ENCODE peak calls at places on chromosomes 5 and 9, in five cellular contexts. U, W, A, T and R are unnamed samples.

GRCh38 chr9:113621309-113621791 is 157.8 kb downstream of the RGS3 start:
- DNase-seq in U (peak), W (no peak), A (peak), T (peak), R (peak)

GRCh38 chr5:102048940-102049339 is 247.1 kb downstream of the SLCO4C1 start:
- DNase-seq in U (no peak), W (no peak), A (no peak), T (no peak), R (no peak)

GRCh38 chr9:84953797-84954695 is 284.5 kb downstream of the NTRK2 start:
- DNase-seq in U (peak), W (peak), A (no peak), T (peak), R (peak)

GRCh38 chr5:93305984-93306383 is 275.0 kb downstream of the NR2F1-AS1 start:
- DNase-seq in U (no peak), W (no peak), A (no peak), T (no peak), R (no peak)

GRCh38 chr5:155530046-155530445 is 516.5 kb downstream of the KIF4B start:
- DNase-seq in U (no peak), W (no peak), A (no peak), T (no peak), R (no peak)

GRCh38 chr5:151924564-151925395 is at the start of gene GLRA1:
- DNase-seq in U (peak), W (no peak), A (peak), T (peak), R (peak)

GRCh38 chr5:166651234-166651633 is 1640.2 kb upstream of the WWC1 start:
- DNase-seq in U (no peak), W (no peak), A (no peak), T (no peak), R (no peak)

GRCh38 chr9:131348631-131349521 is 45.0 kb upstream of the PRRC2B start:
- DNase-seq in U (no peak), W (no peak), A (no peak), T (peak), R (no peak)

DNA sequence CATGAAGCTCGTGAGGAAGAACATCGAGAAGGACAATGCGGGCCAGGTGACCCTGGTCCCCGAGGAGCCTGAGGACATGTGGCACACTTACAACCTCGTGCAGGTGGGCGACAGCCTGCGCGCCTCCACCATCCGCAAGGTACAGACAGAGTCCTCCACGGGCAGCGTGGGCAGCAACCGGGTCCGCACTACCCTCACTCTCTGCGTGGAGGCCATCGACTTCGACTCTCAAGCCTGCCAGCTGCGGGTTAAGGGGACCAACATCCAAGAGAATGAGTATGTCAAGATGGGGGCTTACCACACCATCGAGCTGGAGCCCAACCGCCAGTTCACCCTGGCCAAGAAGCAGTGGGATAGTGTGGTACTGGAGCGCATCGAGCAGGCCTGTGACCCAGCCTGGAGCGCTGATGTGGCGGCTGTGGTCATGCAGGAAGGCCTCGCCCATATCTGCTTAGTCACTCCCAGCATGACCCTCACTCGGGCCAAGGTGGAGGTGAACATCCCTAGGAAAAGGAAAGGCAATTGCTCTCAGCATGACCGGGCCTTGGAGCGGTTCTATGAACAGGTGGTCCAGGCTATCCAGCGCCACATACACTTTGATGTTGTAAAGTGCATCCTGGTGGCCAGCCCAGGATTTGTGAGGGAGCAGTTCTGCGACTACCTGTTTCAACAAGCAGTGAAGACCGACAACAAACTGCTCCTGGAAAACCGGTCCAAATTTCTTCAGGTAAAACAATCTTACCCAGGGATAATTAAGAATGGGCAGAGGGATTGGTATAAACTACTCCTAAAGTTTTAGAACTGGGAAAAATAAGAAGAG is 12.9 kb downstream of the ITGA1 start:
- DNase-seq in U (peak), W (peak), A (no peak), T (peak), R (no peak)
- TF ChIP-seq CTCF in U (no peak), W (no peak), A (peak), T (no peak), R (no peak)

GRCh38 chr5:170554566-170555267 is 50.9 kb downstream of the KCNIP1 start:
- DNase-seq in U (peak), W (no peak), A (peak), T (no peak), R (no peak)
- TF ChIP-seq CTCF in U (no peak), W (no peak), A (no peak), T (no peak), R (no peak)

DNA sequence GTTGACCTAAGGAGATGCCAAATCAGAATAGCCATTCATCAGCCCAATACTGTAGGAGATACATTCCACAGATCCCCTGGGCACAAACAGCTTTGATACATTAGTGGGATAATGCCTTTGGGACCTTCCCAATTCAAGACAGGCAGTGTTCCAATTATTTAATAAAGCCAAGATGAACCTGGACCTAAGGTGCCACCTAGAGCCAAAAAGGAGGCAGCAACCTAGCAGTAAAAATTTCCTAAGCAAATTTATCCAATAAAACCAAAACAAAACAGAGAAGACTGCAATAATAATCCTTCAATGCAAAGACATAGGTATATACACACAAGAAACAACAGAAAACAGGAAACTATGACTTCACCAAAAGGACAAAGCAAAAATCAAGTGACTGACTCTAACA is 253.0 kb downstream of the HINT1 start:
- DNase-seq in U (peak), W (no peak), A (no peak), T (no peak), R (no peak)
- TF ChIP-seq CTCF in U (peak), W (no peak), A (no peak), T (no peak), R (no peak)

GRCh38 chr5:96066386-96066719 is 104.7 kb upstream of the ELL2 start:
- DNase-seq in U (no peak), W (no peak), A (no peak), T (no peak), R (no peak)

GRCh38 chr5:96067251-96067650 is 105.6 kb upstream of the ELL2 start:
- DNase-seq in U (no peak), W (no peak), A (no peak), T (no peak), R (no peak)

GRCh38 chr5:96065577-96066385 is 104.1 kb upstream of the ELL2 start:
- DNase-seq in U (no peak), W (no peak), A (no peak), T (no peak), R (no peak)

GRCh38 chr5:96062836-96063235 is 101.2 kb upstream of the ELL2 start:
- DNase-seq in U (no peak), W (no peak), A (no peak), T (no peak), R (no peak)

DNA sequence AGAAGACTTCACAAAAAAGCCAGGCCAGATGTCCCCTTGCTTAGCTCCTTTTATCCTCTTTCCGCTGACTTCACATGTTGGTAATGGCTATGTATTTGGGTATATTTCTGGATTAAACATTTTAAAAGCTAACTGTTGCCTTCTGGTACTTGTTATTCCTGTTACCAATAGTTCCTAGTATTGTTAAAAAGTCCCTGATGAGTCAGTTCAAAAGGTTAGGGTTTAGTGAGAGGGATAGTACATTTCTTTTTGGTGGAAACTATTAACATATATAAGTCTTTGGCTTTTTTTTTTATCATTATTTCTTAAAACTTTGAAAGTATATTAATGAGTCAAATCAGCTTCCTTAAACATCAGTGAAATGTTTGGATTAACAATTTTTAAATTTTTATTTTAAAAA is 103.3 kb upstream of the ELL2 start:
- DNase-seq in U (no peak), W (no peak), A (no peak), T (no peak), R (no peak)
- TF ChIP-seq CTCF in U (no peak), W (no peak), A (no peak), T (no peak), R (no peak)

GRCh38 chr9:91676042-91676441 is 252.4 kb upstream of the NFIL3 start:
- DNase-seq in U (peak), W (no peak), A (no peak), T (no peak), R (no peak)
- TF ChIP-seq CTCF in U (no peak), W (no peak), A (no peak), T (no peak), R (peak)

GRCh38 chr9:106976772-106977171 is 113.8 kb downstream of the ZNF462 start:
- DNase-seq in U (no peak), W (no peak), A (no peak), T (no peak), R (no peak)
- TF ChIP-seq CTCF in U (no peak), W (no peak), A (no peak), T (no peak), R (no peak)

GRCh38 chr9:95005276-95006141 is 279.0 kb downstream of the AOPEP start:
- DNase-seq in U (no peak), W (no peak), A (no peak), T (no peak), R (no peak)

GRCh38 chr9:95001720-95002119 is 275.2 kb downstream of the AOPEP start:
- DNase-seq in U (no peak), W (no peak), A (no peak), T (no peak), R (no peak)

GRCh38 chr9:95000821-95001220 is 274.3 kb downstream of the AOPEP start:
- DNase-seq in U (no peak), W (no peak), A (no peak), T (no peak), R (no peak)

GRCh38 chr9:95004452-95005275 is 278.2 kb downstream of the AOPEP start:
- DNase-seq in U (peak), W (peak), A (no peak), T (peak), R (no peak)

DNA sequence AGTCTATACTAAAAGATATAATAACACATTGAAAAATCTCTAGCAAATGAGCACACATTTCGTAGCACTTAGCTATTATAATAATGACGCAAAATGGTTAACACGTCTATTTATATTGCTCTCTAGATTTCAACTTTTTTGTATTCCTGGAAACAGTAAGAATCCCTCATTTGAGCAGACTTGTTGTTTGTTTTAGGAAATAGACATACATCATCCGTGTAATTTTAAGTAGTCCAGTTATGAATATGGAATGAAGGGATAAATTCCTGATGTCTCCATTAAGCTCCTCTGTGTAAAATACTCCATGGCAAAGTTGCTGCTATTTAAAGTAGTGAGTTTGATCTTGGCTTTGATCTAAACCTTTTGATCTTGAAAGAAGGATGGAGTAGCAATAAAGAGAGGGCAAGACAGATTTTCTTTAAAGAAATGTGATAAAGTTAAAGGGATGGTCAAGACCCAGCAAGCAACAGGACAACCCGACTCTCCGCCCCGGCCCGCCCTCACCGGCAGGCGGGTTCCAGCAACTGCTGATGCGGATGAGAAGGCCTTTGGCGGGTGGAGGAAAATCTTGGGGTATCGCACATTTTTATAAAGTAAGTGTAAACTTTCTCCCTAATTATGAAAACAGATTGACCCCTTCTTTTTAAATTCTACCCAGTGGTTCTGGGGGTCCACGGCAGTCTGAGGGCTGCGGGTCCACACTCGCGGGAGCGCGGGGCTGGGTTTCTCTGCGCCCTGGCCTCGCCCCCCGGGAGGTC is 277.4 kb downstream of the AOPEP start:
- DNase-seq in U (peak), W (peak), A (no peak), T (peak), R (no peak)
- TF ChIP-seq CTCF in U (peak), W (no peak), A (peak), T (no peak), R (no peak)